ENCODE peak calls at places on chromosomes 7 and 10, in five cellular contexts. I, F, W, U and L are unnamed samples.

GRCh38 chr10:32943854-32944661 is 14.0 kb downstream of the ITGB1 start:
- DNase-seq in I (no peak), F (no peak), W (no peak), U (peak), L (peak)

GRCh38 chr10:77726301-77726700 is 88.7 kb upstream of the KCNMA1 start:
- DNase-seq in I (no peak), F (no peak), W (no peak), U (no peak), L (no peak)

GRCh38 chr7:152145853-152146466 is 120.5 kb downstream of the GALNT11 start:
- DNase-seq in I (peak), F (peak), W (no peak), U (no peak), L (peak)

GRCh38 chr7:157281221-157281998 is 55.4 kb upstream of the DNAJB6 start:
- DNase-seq in I (peak), F (no peak), W (no peak), U (no peak), L (no peak)

GRCh38 chr7:155470686-155471638 is 13.0 kb downstream of the EN2 start:
- DNase-seq in I (no peak), F (peak), W (no peak), U (no peak), L (no peak)

GRCh38 chr7:152674860-152675760 is 831 bp downstream of the XRCC2 start:
- DNase-seq in I (peak), F (no peak), W (no peak), U (no peak), L (peak)

GRCh38 chr10:110395350-110396283 is 90.9 kb upstream of the SMNDC1 start:
- DNase-seq in I (no peak), F (peak), W (peak), U (peak), L (peak)

GRCh38 chr7:81285142-81285871 is 366.5 kb upstream of the SEMA3C start:
- DNase-seq in I (no peak), F (no peak), W (no peak), U (no peak), L (no peak)

GRCh38 chr7:66859794-66860645 is 61.0 kb upstream of the TMEM248 start:
- DNase-seq in I (no peak), F (no peak), W (no peak), U (peak), L (no peak)

GRCh38 chr10:35639651-35640311 is 2.3 kb downstream of the FZD8 start:
- DNase-seq in I (no peak), F (no peak), W (no peak), U (peak), L (no peak)

GRCh38 chr7:155983176-155983815 is 171.0 kb upstream of the SHH start:
- DNase-seq in I (no peak), F (no peak), W (no peak), U (no peak), L (no peak)

GRCh38 chr10:43229208-43230061 is 37.4 kb downstream of the RASGEF1A start:
- DNase-seq in I (peak), F (no peak), W (peak), U (peak), L (no peak)

GRCh38 chr7:17584822-17585221 is 286.4 kb downstream of the AHR start:
- DNase-seq in I (no peak), F (no peak), W (no peak), U (no peak), L (no peak)

GRCh38 chr7:3238525-3239210 is 62.4 kb upstream of the SDK1 start:
- DNase-seq in I (no peak), F (no peak), W (no peak), U (no peak), L (no peak)

GRCh38 chr7:102424787-102425218 is 8.6 kb upstream of the ORAI2 start:
- DNase-seq in I (no peak), F (no peak), W (no peak), U (no peak), L (no peak)

GRCh38 chr7:12685550-12685949 is 1.9 kb upstream of the ARL4A start:
- DNase-seq in I (peak), F (no peak), W (no peak), U (peak), L (no peak)

GRCh38 chr7:50389961-50390360 is 60.2 kb downstream of the FIGNL1 start:
- DNase-seq in I (no peak), F (no peak), W (no peak), U (no peak), L (no peak)

GRCh38 chr10:128063736-128064614 is 62.2 kb downstream of the MKI67 start:
- DNase-seq in I (no peak), F (no peak), W (no peak), U (no peak), L (no peak)

GRCh38 chr7:8365499-8366110 is 67.8 kb upstream of the NXPH1 start:
- DNase-seq in I (peak), F (no peak), W (no peak), U (no peak), L (peak)

GRCh38 chr10:52256832-52257691 is 57.0 kb upstream of the DKK1 start:
- DNase-seq in I (no peak), F (no peak), W (no peak), U (no peak), L (no peak)

GRCh38 chr10:84701321-84701720 is 372.9 kb downstream of the CCSER2 start:
- DNase-seq in I (no peak), F (no peak), W (no peak), U (no peak), L (no peak)

GRCh38 chr7:13800694-13801448 is 188.6 kb downstream of the ETV1 start:
- DNase-seq in I (no peak), F (peak), W (no peak), U (no peak), L (no peak)